ENCODE peak calls at places on chromosomes 13 and 19, in ten cellular contexts. One of them, this sample, is unnamed.
A peak's percentile ranks its signal among the peaks of the same experiment; 100 is the strongest.

GRCh38 chr13:24288870-24289269 is 20.5 kb upstream of the C1QTNF9 start:
- DNase-seq in neural progenitor cell: no peak
- DNase-seq in substantia nigra: no peak
- DNase-seq in body of pancreas: no peak
- DNase-seq in endodermal cell: no peak
- DNase-seq in AG04450: no peak
- DNase-seq in RWPE1: no peak
- DNase-seq in suprapubic skin: no peak
- DNase-seq in caudate nucleus: no peak
- DNase-seq in IMR-90: peak; percentile 47
- DNase-seq in this sample: no peak

GRCh38 chr19:34088292-34088691 is 84.0 kb upstream of the LSM14A start:
- DNase-seq in endodermal cell: no peak
- DNase-seq in AG04450: no peak
- DNase-seq in neural progenitor cell: no peak
- DNase-seq in substantia nigra: no peak
- DNase-seq in IMR-90: no peak
- DNase-seq in caudate nucleus: no peak
- DNase-seq in RWPE1: no peak
- DNase-seq in suprapubic skin: no peak
- DNase-seq in body of pancreas: no peak
- DNase-seq in this sample: no peak

GRCh38 chr13:20181180-20181579 is 11.6 kb downstream of the GJB2 start:
- DNase-seq in substantia nigra: no peak
- DNase-seq in AG04450: no peak
- DNase-seq in neural progenitor cell: no peak
- DNase-seq in RWPE1: no peak
- DNase-seq in endodermal cell: peak; percentile 26
- DNase-seq in suprapubic skin: no peak
- DNase-seq in caudate nucleus: no peak
- DNase-seq in IMR-90: no peak
- DNase-seq in body of pancreas: no peak
- DNase-seq in this sample: no peak

GRCh38 chr19:32708457-32708856 is 11.1 kb upstream of the TDRD12 start:
- DNase-seq in caudate nucleus: no peak
- DNase-seq in neural progenitor cell: no peak
- DNase-seq in AG04450: no peak
- DNase-seq in endodermal cell: no peak
- DNase-seq in substantia nigra: no peak
- DNase-seq in IMR-90: no peak
- DNase-seq in RWPE1: no peak
- DNase-seq in body of pancreas: no peak
- DNase-seq in suprapubic skin: no peak
- DNase-seq in this sample: no peak

GRCh38 chr13:21032656-21033055 is 28.7 kb downstream of the LATS2 start:
- DNase-seq in IMR-90: no peak
- DNase-seq in body of pancreas: no peak
- DNase-seq in neural progenitor cell: no peak
- DNase-seq in suprapubic skin: no peak
- DNase-seq in RWPE1: no peak
- DNase-seq in substantia nigra: no peak
- DNase-seq in caudate nucleus: no peak
- DNase-seq in AG04450: no peak
- DNase-seq in endodermal cell: peak; percentile 24
- DNase-seq in this sample: no peak

GRCh38 chr13:109205315-109205714 is 575.9 kb downstream of the MYO16 start:
- DNase-seq in IMR-90: no peak
- DNase-seq in AG04450: no peak
- DNase-seq in RWPE1: no peak
- DNase-seq in neural progenitor cell: no peak
- DNase-seq in body of pancreas: no peak
- DNase-seq in caudate nucleus: no peak
- DNase-seq in substantia nigra: no peak
- DNase-seq in endodermal cell: no peak
- DNase-seq in suprapubic skin: no peak
- DNase-seq in this sample: no peak

GRCh38 chr19:36140289-36141038 is 598 bp downstream of the CAPNS1 start:
- DNase-seq in RWPE1: peak; percentile 63
- DNase-seq in neural progenitor cell: peak; percentile 73
- DNase-seq in AG04450: no peak
- DNase-seq in endodermal cell: peak; percentile 87
- DNase-seq in body of pancreas: peak; percentile 60
- DNase-seq in IMR-90: peak; percentile 52
- DNase-seq in substantia nigra: peak; percentile 61
- DNase-seq in caudate nucleus: peak; percentile 38
- DNase-seq in suprapubic skin: peak; percentile 81
- DNase-seq in this sample: peak; percentile 82

GRCh38 chr19:48868196-48868886 is at the start of gene PLEKHA4:
- DNase-seq in body of pancreas: peak; percentile 59
- DNase-seq in suprapubic skin: peak; percentile 86
- DNase-seq in neural progenitor cell: peak; percentile 33
- DNase-seq in RWPE1: no peak
- DNase-seq in caudate nucleus: no peak
- DNase-seq in endodermal cell: peak; percentile 72
- DNase-seq in AG04450: no peak
- DNase-seq in substantia nigra: no peak
- DNase-seq in IMR-90: peak; percentile 49
- DNase-seq in this sample: peak; percentile 89

GRCh38 chr19:38806371-38806770 is 6.4 kb downstream of the LGALS4 start:
- DNase-seq in IMR-90: no peak
- DNase-seq in neural progenitor cell: no peak
- DNase-seq in RWPE1: no peak
- DNase-seq in substantia nigra: no peak
- DNase-seq in suprapubic skin: no peak
- DNase-seq in endodermal cell: no peak
- DNase-seq in AG04450: no peak
- DNase-seq in caudate nucleus: no peak
- DNase-seq in body of pancreas: no peak
- DNase-seq in this sample: no peak

GRCh38 chr19:38808741-38809140 is 4.0 kb downstream of the LGALS4 start:
- DNase-seq in caudate nucleus: no peak
- DNase-seq in RWPE1: no peak
- DNase-seq in neural progenitor cell: no peak
- DNase-seq in suprapubic skin: no peak
- DNase-seq in endodermal cell: no peak
- DNase-seq in body of pancreas: no peak
- DNase-seq in AG04450: no peak
- DNase-seq in substantia nigra: no peak
- DNase-seq in IMR-90: no peak
- DNase-seq in this sample: no peak

GRCh38 chr19:38803543-38803942 is 9.2 kb downstream of the LGALS4 start:
- DNase-seq in neural progenitor cell: no peak
- DNase-seq in body of pancreas: no peak
- DNase-seq in RWPE1: no peak
- DNase-seq in AG04450: no peak
- DNase-seq in suprapubic skin: no peak
- DNase-seq in substantia nigra: no peak
- DNase-seq in caudate nucleus: no peak
- DNase-seq in IMR-90: no peak
- DNase-seq in endodermal cell: no peak
- DNase-seq in this sample: no peak

GRCh38 chr19:38801359-38802095 is 11.2 kb downstream of the LGALS4 start:
- DNase-seq in neural progenitor cell: no peak
- DNase-seq in suprapubic skin: no peak
- DNase-seq in caudate nucleus: no peak
- DNase-seq in body of pancreas: no peak
- DNase-seq in IMR-90: no peak
- DNase-seq in endodermal cell: no peak
- DNase-seq in AG04450: no peak
- DNase-seq in substantia nigra: no peak
- DNase-seq in RWPE1: no peak
- DNase-seq in this sample: no peak

GRCh38 chr19:38805180-38805579 is 7.6 kb downstream of the LGALS4 start:
- DNase-seq in RWPE1: no peak
- DNase-seq in body of pancreas: no peak
- DNase-seq in endodermal cell: no peak
- DNase-seq in neural progenitor cell: no peak
- DNase-seq in IMR-90: no peak
- DNase-seq in AG04450: no peak
- DNase-seq in caudate nucleus: no peak
- DNase-seq in substantia nigra: no peak
- DNase-seq in suprapubic skin: no peak
- DNase-seq in this sample: no peak
- H3K27ac ChIP-seq in RWPE1: peak overlapping the region; percentile 9
- H3K27ac ChIP-seq in body of pancreas: no peak overlapping the region
- H3K27ac ChIP-seq in endodermal cell: no peak overlapping the region
- H3K27ac ChIP-seq in neural progenitor cell: no peak overlapping the region
- H3K27ac ChIP-seq in IMR-90: no peak overlapping the region
- H3K27ac ChIP-seq in AG04450: no peak overlapping the region
- H3K27ac ChIP-seq in caudate nucleus: no peak overlapping the region
- H3K27ac ChIP-seq in substantia nigra: no peak overlapping the region
- H3K27ac ChIP-seq in suprapubic skin: no peak overlapping the region
- H3K27ac ChIP-seq in this sample: no peak overlapping the region

GRCh38 chr19:18007939-18008673 is at the start of gene ARRDC2:
- DNase-seq in RWPE1: peak; percentile 98
- DNase-seq in endodermal cell: peak; percentile 96
- DNase-seq in AG04450: peak; percentile 77
- DNase-seq in IMR-90: peak; percentile 87
- DNase-seq in caudate nucleus: peak; percentile 91
- DNase-seq in suprapubic skin: peak; percentile 95
- DNase-seq in neural progenitor cell: peak; percentile 98
- DNase-seq in body of pancreas: peak; percentile 94
- DNase-seq in substantia nigra: peak; percentile 95
- DNase-seq in this sample: peak; percentile 96

GRCh38 chr19:18007605-18007938 is 398 bp upstream of the ARRDC2 start:
- DNase-seq in substantia nigra: no peak
- DNase-seq in endodermal cell: no peak
- DNase-seq in RWPE1: no peak
- DNase-seq in IMR-90: no peak
- DNase-seq in suprapubic skin: peak; percentile 70
- DNase-seq in AG04450: no peak
- DNase-seq in neural progenitor cell: no peak
- DNase-seq in body of pancreas: no peak
- DNase-seq in caudate nucleus: no peak
- DNase-seq in this sample: no peak

GRCh38 chr19:18009412-18010066 is 1.6 kb downstream of the ARRDC2 start:
- DNase-seq in body of pancreas: no peak
- DNase-seq in suprapubic skin: no peak
- DNase-seq in RWPE1: no peak
- DNase-seq in substantia nigra: no peak
- DNase-seq in endodermal cell: no peak
- DNase-seq in IMR-90: peak; percentile 17
- DNase-seq in caudate nucleus: no peak
- DNase-seq in AG04450: no peak
- DNase-seq in neural progenitor cell: no peak
- DNase-seq in this sample: no peak

GRCh38 chr19:18008814-18009213 is 844 bp downstream of the ARRDC2 start:
- DNase-seq in IMR-90: no peak
- DNase-seq in AG04450: no peak
- DNase-seq in caudate nucleus: no peak
- DNase-seq in endodermal cell: no peak
- DNase-seq in body of pancreas: no peak
- DNase-seq in neural progenitor cell: no peak
- DNase-seq in substantia nigra: no peak
- DNase-seq in RWPE1: no peak
- DNase-seq in suprapubic skin: no peak
- DNase-seq in this sample: peak; percentile 58

DNA sequence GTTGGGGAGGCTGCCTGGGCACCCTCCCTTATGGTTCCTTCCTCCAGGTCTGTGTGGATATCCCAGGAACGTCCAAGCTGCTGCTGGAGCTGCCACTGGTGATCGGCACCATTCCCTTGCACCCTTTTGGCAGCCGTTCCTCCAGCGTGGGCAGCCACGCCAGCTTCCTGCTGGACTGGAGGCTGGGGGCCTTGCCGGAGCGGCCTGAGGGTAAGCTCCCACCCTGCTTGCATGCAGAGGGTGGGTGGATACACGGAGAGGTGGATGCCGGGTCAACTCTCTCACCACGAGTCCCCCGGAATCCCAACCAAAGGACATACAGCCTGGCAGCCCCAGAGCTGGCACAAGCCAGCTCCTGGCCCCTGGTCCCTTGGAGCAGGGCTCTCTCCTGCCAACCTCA is 2.2 kb downstream of the ARRDC2 start:
- DNase-seq in suprapubic skin: no peak
- DNase-seq in body of pancreas: no peak
- DNase-seq in caudate nucleus: no peak
- DNase-seq in neural progenitor cell: no peak
- DNase-seq in IMR-90: no peak
- DNase-seq in endodermal cell: no peak
- DNase-seq in substantia nigra: no peak
- DNase-seq in RWPE1: no peak
- DNase-seq in AG04450: no peak
- DNase-seq in this sample: no peak
- H3K27ac ChIP-seq in suprapubic skin: no peak overlapping the region
- H3K27ac ChIP-seq in body of pancreas: no peak overlapping the region
- H3K27ac ChIP-seq in caudate nucleus: peak overlapping the region; percentile 60
- H3K27ac ChIP-seq in neural progenitor cell: no peak overlapping the region
- H3K27ac ChIP-seq in IMR-90: no peak overlapping the region
- H3K27ac ChIP-seq in endodermal cell: no peak overlapping the region
- H3K27ac ChIP-seq in substantia nigra: peak overlapping the region; percentile 94
- H3K27ac ChIP-seq in RWPE1: peak overlapping the region; percentile 78
- H3K27ac ChIP-seq in AG04450: no peak overlapping the region
- H3K27ac ChIP-seq in this sample: no peak overlapping the region

GRCh38 chr19:15286688-15287355 is 45.5 kb downstream of the BRD4 start:
- DNase-seq in IMR-90: no peak
- DNase-seq in RWPE1: no peak
- DNase-seq in AG04450: no peak
- DNase-seq in endodermal cell: no peak
- DNase-seq in suprapubic skin: no peak
- DNase-seq in caudate nucleus: no peak
- DNase-seq in substantia nigra: no peak
- DNase-seq in neural progenitor cell: no peak
- DNase-seq in body of pancreas: no peak
- DNase-seq in this sample: no peak

GRCh38 chr19:15284091-15284490 is 48.2 kb downstream of the BRD4 start:
- DNase-seq in AG04450: no peak
- DNase-seq in endodermal cell: no peak
- DNase-seq in RWPE1: no peak
- DNase-seq in IMR-90: no peak
- DNase-seq in substantia nigra: no peak
- DNase-seq in caudate nucleus: no peak
- DNase-seq in body of pancreas: no peak
- DNase-seq in suprapubic skin: no peak
- DNase-seq in neural progenitor cell: no peak
- DNase-seq in this sample: no peak

GRCh38 chr19:15285896-15286591 is 46.3 kb downstream of the BRD4 start:
- DNase-seq in substantia nigra: no peak
- DNase-seq in IMR-90: no peak
- DNase-seq in RWPE1: no peak
- DNase-seq in neural progenitor cell: peak; percentile 32
- DNase-seq in body of pancreas: no peak
- DNase-seq in AG04450: no peak
- DNase-seq in suprapubic skin: no peak
- DNase-seq in endodermal cell: no peak
- DNase-seq in caudate nucleus: no peak
- DNase-seq in this sample: no peak

GRCh38 chr19:15283141-15283885 is 49.0 kb downstream of the BRD4 start:
- DNase-seq in suprapubic skin: no peak
- DNase-seq in caudate nucleus: peak; percentile 5
- DNase-seq in substantia nigra: no peak
- DNase-seq in endodermal cell: no peak
- DNase-seq in neural progenitor cell: no peak
- DNase-seq in IMR-90: peak; percentile 59
- DNase-seq in RWPE1: no peak
- DNase-seq in body of pancreas: no peak
- DNase-seq in AG04450: peak; percentile 33
- DNase-seq in this sample: peak; percentile 70

DNA sequence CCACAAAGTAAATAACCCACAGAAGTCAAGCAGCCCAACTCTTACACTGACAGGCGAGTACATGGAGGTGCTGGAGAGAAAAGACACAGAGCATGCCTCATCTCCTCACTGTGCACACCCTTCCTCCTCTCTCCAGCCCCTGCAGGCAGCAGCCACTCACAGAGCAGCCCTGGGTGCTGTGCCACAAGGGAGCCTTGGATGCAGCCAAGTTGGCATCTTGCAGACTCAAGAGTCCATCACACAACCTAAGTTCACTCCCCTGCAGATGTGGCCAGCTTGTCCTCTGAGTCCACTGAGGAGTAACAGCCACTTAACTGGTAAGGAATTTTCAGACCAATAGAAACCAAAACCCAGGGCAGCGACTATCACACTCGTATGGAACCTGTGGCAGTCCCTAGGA is 47.4 kb downstream of the BRD4 start:
- DNase-seq in endodermal cell: no peak
- DNase-seq in neural progenitor cell: no peak
- DNase-seq in caudate nucleus: no peak
- DNase-seq in AG04450: no peak
- DNase-seq in IMR-90: no peak
- DNase-seq in substantia nigra: no peak
- DNase-seq in suprapubic skin: no peak
- DNase-seq in RWPE1: no peak
- DNase-seq in body of pancreas: no peak
- DNase-seq in this sample: no peak
- H3K27ac ChIP-seq in endodermal cell: no peak overlapping the region
- H3K27ac ChIP-seq in neural progenitor cell: no peak overlapping the region
- H3K27ac ChIP-seq in caudate nucleus: no peak overlapping the region
- H3K27ac ChIP-seq in AG04450: no peak overlapping the region
- H3K27ac ChIP-seq in IMR-90: no peak overlapping the region
- H3K27ac ChIP-seq in substantia nigra: no peak overlapping the region
- H3K27ac ChIP-seq in suprapubic skin: no peak overlapping the region
- H3K27ac ChIP-seq in RWPE1: peak overlapping the region; percentile 63
- H3K27ac ChIP-seq in body of pancreas: no peak overlapping the region
- H3K27ac ChIP-seq in this sample: no peak overlapping the region

GRCh38 chr19:15357906-15358305 is 21.7 kb downstream of the AKAP8 start:
- DNase-seq in body of pancreas: no peak
- DNase-seq in AG04450: no peak
- DNase-seq in neural progenitor cell: no peak
- DNase-seq in RWPE1: no peak
- DNase-seq in suprapubic skin: no peak
- DNase-seq in IMR-90: no peak
- DNase-seq in endodermal cell: no peak
- DNase-seq in caudate nucleus: no peak
- DNase-seq in substantia nigra: no peak
- DNase-seq in this sample: no peak
- H3K27ac ChIP-seq in body of pancreas: no peak overlapping the region
- H3K27ac ChIP-seq in AG04450: no peak overlapping the region
- H3K27ac ChIP-seq in neural progenitor cell: no peak overlapping the region
- H3K27ac ChIP-seq in RWPE1: no peak overlapping the region
- H3K27ac ChIP-seq in suprapubic skin: no peak overlapping the region
- H3K27ac ChIP-seq in IMR-90: no peak overlapping the region
- H3K27ac ChIP-seq in endodermal cell: no peak overlapping the region
- H3K27ac ChIP-seq in caudate nucleus: peak overlapping the region; percentile 56
- H3K27ac ChIP-seq in substantia nigra: no peak overlapping the region
- H3K27ac ChIP-seq in this sample: no peak overlapping the region

This sample was measured in right cardiac atrium.